ENCODE peak calls at places on chromosomes 3 and 15, in ten cellular contexts. One of them, this sample, is unnamed.

GRCh38 chr3:124207873-124208473 is 216.0 kb upstream of the ROPN1 start:
- DNase-seq in lung microvascular endothelial cell: no peak
- DNase-seq in fibroblast of pulmonary artery: no peak
- DNase-seq in NCI-H460: no peak
- DNase-seq in GM20000: peak; percentile 57
- DNase-seq in NCI-H774: no peak
- DNase-seq in kidney: no peak
- DNase-seq in fibroblast of lung: no peak
- DNase-seq in left cardiac atrium: no peak
- DNase-seq in A673: no peak
- DNase-seq in this sample: no peak

GRCh38 chr15:101689901-101690300 is 34.4 kb downstream of the TARS3 start:
- DNase-seq in lung microvascular endothelial cell: peak; percentile 33
- DNase-seq in fibroblast of pulmonary artery: peak; percentile 39
- DNase-seq in NCI-H460: no peak
- DNase-seq in GM20000: no peak
- DNase-seq in NCI-H774: no peak
- DNase-seq in kidney: no peak
- DNase-seq in fibroblast of lung: peak; percentile 28
- DNase-seq in left cardiac atrium: no peak
- DNase-seq in A673: no peak
- DNase-seq in this sample: no peak

GRCh38 chr3:190892328-190893011 is 30.0 kb upstream of the GMNC start:
- DNase-seq in lung microvascular endothelial cell: no peak
- DNase-seq in fibroblast of pulmonary artery: no peak
- DNase-seq in NCI-H460: no peak
- DNase-seq in GM20000: no peak
- DNase-seq in NCI-H774: no peak
- DNase-seq in kidney: no peak
- DNase-seq in fibroblast of lung: peak; percentile 1
- DNase-seq in left cardiac atrium: no peak
- DNase-seq in A673: peak; percentile 87
- DNase-seq in this sample: peak; percentile 75

GRCh38 chr3:31785734-31786133 is 195.3 kb downstream of the OSBPL10 start:
- DNase-seq in lung microvascular endothelial cell: no peak
- DNase-seq in fibroblast of pulmonary artery: no peak
- DNase-seq in NCI-H460: no peak
- DNase-seq in GM20000: no peak
- DNase-seq in NCI-H774: no peak
- DNase-seq in kidney: no peak
- DNase-seq in fibroblast of lung: no peak
- DNase-seq in left cardiac atrium: no peak
- DNase-seq in A673: no peak
- DNase-seq in this sample: no peak

GRCh38 chr15:39084683-39085530 is 496.0 kb upstream of the THBS1 start:
- DNase-seq in lung microvascular endothelial cell: no peak
- DNase-seq in fibroblast of pulmonary artery: peak; percentile 96
- DNase-seq in NCI-H460: no peak
- DNase-seq in GM20000: no peak
- DNase-seq in NCI-H774: no peak
- DNase-seq in kidney: no peak
- DNase-seq in fibroblast of lung: peak; percentile 91
- DNase-seq in left cardiac atrium: peak; percentile 51
- DNase-seq in A673: no peak
- DNase-seq in this sample: no peak

GRCh38 chr3:51539291-51539891 is 872 bp downstream of the RAD54L2 start:
- DNase-seq in lung microvascular endothelial cell: peak; percentile 66
- DNase-seq in fibroblast of pulmonary artery: peak; percentile 55
- DNase-seq in NCI-H460: no peak
- DNase-seq in GM20000: peak; percentile 43
- DNase-seq in NCI-H774: no peak
- DNase-seq in kidney: no peak
- DNase-seq in fibroblast of lung: peak; percentile 31
- DNase-seq in left cardiac atrium: no peak
- DNase-seq in A673: peak; percentile 13
- DNase-seq in this sample: peak; percentile 32

GRCh38 chr3:170724599-170724998 is 138.7 kb upstream of the SLC7A14 start:
- DNase-seq in lung microvascular endothelial cell: peak; percentile 16
- DNase-seq in fibroblast of pulmonary artery: peak; percentile 49
- DNase-seq in NCI-H460: no peak
- DNase-seq in GM20000: no peak
- DNase-seq in NCI-H774: no peak
- DNase-seq in kidney: no peak
- DNase-seq in fibroblast of lung: peak; percentile 80
- DNase-seq in left cardiac atrium: peak; percentile 34
- DNase-seq in A673: no peak
- DNase-seq in this sample: peak; percentile 41

GRCh38 chr3:154304116-154304786 is 20.0 kb downstream of the DHX36 start:
- DNase-seq in lung microvascular endothelial cell: peak; percentile 2
- DNase-seq in fibroblast of pulmonary artery: peak; percentile 18
- DNase-seq in NCI-H460: no peak
- DNase-seq in GM20000: no peak
- DNase-seq in NCI-H774: no peak
- DNase-seq in kidney: no peak
- DNase-seq in fibroblast of lung: no peak
- DNase-seq in left cardiac atrium: no peak
- DNase-seq in A673: no peak
- DNase-seq in this sample: no peak

GRCh38 chr3:134449277-134449676 is 36.5 kb downstream of the ANAPC13 start:
- DNase-seq in lung microvascular endothelial cell: peak; percentile 56
- DNase-seq in fibroblast of pulmonary artery: peak; percentile 68
- DNase-seq in NCI-H460: no peak
- DNase-seq in GM20000: no peak
- DNase-seq in NCI-H774: peak; percentile 19
- DNase-seq in kidney: no peak
- DNase-seq in fibroblast of lung: peak; percentile 56
- DNase-seq in left cardiac atrium: no peak
- DNase-seq in A673: peak; percentile 58
- DNase-seq in this sample: peak; percentile 42

GRCh38 chr15:33234019-33234418 is 39.5 kb upstream of the FMN1 start:
- DNase-seq in lung microvascular endothelial cell: peak; percentile 48
- DNase-seq in fibroblast of pulmonary artery: peak; percentile 54
- DNase-seq in NCI-H460: peak; percentile 45
- DNase-seq in GM20000: no peak
- DNase-seq in NCI-H774: peak; percentile 25
- DNase-seq in kidney: no peak
- DNase-seq in fibroblast of lung: peak; percentile 63
- DNase-seq in left cardiac atrium: no peak
- DNase-seq in A673: peak; percentile 34
- DNase-seq in this sample: peak; percentile 76

GRCh38 chr3:13077431-13078157 is 4.4 kb upstream of the IQSEC1 start:
- DNase-seq in lung microvascular endothelial cell: no peak
- DNase-seq in fibroblast of pulmonary artery: no peak
- DNase-seq in NCI-H460: no peak
- DNase-seq in GM20000: no peak
- DNase-seq in NCI-H774: peak; percentile 51
- DNase-seq in kidney: no peak
- DNase-seq in fibroblast of lung: no peak
- DNase-seq in left cardiac atrium: peak; percentile 63
- DNase-seq in A673: no peak
- DNase-seq in this sample: peak; percentile 86

GRCh38 chr3:3625461-3626271 is 173.6 kb upstream of the LRRN1 start:
- DNase-seq in lung microvascular endothelial cell: no peak
- DNase-seq in fibroblast of pulmonary artery: no peak
- DNase-seq in NCI-H460: no peak
- DNase-seq in GM20000: no peak
- DNase-seq in NCI-H774: no peak
- DNase-seq in kidney: no peak
- DNase-seq in fibroblast of lung: no peak
- DNase-seq in left cardiac atrium: no peak
- DNase-seq in A673: no peak
- DNase-seq in this sample: no peak

GRCh38 chr3:189978753-189979152 is 141.9 kb downstream of the P3H2 start:
- DNase-seq in lung microvascular endothelial cell: no peak
- DNase-seq in fibroblast of pulmonary artery: no peak
- DNase-seq in NCI-H460: no peak
- DNase-seq in GM20000: no peak
- DNase-seq in NCI-H774: no peak
- DNase-seq in kidney: no peak
- DNase-seq in fibroblast of lung: no peak
- DNase-seq in left cardiac atrium: no peak
- DNase-seq in A673: no peak
- DNase-seq in this sample: no peak

GRCh38 chr3:53199834-53200233 is 38.8 kb downstream of the PRKCD start:
- DNase-seq in lung microvascular endothelial cell: no peak
- DNase-seq in fibroblast of pulmonary artery: no peak
- DNase-seq in NCI-H460: no peak
- DNase-seq in GM20000: no peak
- DNase-seq in NCI-H774: no peak
- DNase-seq in kidney: no peak
- DNase-seq in fibroblast of lung: no peak
- DNase-seq in left cardiac atrium: no peak
- DNase-seq in A673: no peak
- DNase-seq in this sample: peak; percentile 12

GRCh38 chr15:90681480-90681879 is 35.7 kb upstream of the BLM start:
- DNase-seq in lung microvascular endothelial cell: peak; percentile 84
- DNase-seq in fibroblast of pulmonary artery: peak; percentile 85
- DNase-seq in NCI-H460: no peak
- DNase-seq in GM20000: no peak
- DNase-seq in NCI-H774: no peak
- DNase-seq in kidney: no peak
- DNase-seq in fibroblast of lung: peak; percentile 89
- DNase-seq in left cardiac atrium: no peak
- DNase-seq in A673: no peak
- DNase-seq in this sample: no peak

GRCh38 chr3:23320586-23321570 is 117.8 kb downstream of the UBE2E2 start:
- DNase-seq in lung microvascular endothelial cell: no peak
- DNase-seq in fibroblast of pulmonary artery: no peak
- DNase-seq in NCI-H460: no peak
- DNase-seq in GM20000: no peak
- DNase-seq in NCI-H774: no peak
- DNase-seq in kidney: no peak
- DNase-seq in fibroblast of lung: no peak
- DNase-seq in left cardiac atrium: no peak
- DNase-seq in A673: no peak
- DNase-seq in this sample: no peak

GRCh38 chr3:57791245-57791644 is 35.1 kb downstream of the SLMAP start:
- DNase-seq in lung microvascular endothelial cell: no peak
- DNase-seq in fibroblast of pulmonary artery: peak; percentile 57
- DNase-seq in NCI-H460: peak; percentile 33
- DNase-seq in GM20000: no peak
- DNase-seq in NCI-H774: no peak
- DNase-seq in kidney: no peak
- DNase-seq in fibroblast of lung: peak; percentile 17
- DNase-seq in left cardiac atrium: no peak
- DNase-seq in A673: no peak
- DNase-seq in this sample: no peak

GRCh38 chr3:127487196-127487595 is 103.3 kb downstream of the TPRA1 start:
- DNase-seq in lung microvascular endothelial cell: no peak
- DNase-seq in fibroblast of pulmonary artery: no peak
- DNase-seq in NCI-H460: no peak
- DNase-seq in GM20000: no peak
- DNase-seq in NCI-H774: no peak
- DNase-seq in kidney: no peak
- DNase-seq in fibroblast of lung: no peak
- DNase-seq in left cardiac atrium: no peak
- DNase-seq in A673: no peak
- DNase-seq in this sample: no peak

GRCh38 chr3:53803816-53804545 is 42.2 kb downstream of the CHDH start:
- DNase-seq in lung microvascular endothelial cell: no peak
- DNase-seq in fibroblast of pulmonary artery: no peak
- DNase-seq in NCI-H460: no peak
- DNase-seq in GM20000: no peak
- DNase-seq in NCI-H774: no peak
- DNase-seq in kidney: no peak
- DNase-seq in fibroblast of lung: no peak
- DNase-seq in left cardiac atrium: no peak
- DNase-seq in A673: no peak
- DNase-seq in this sample: no peak

GRCh38 chr15:28992340-28992864 is 106.6 kb downstream of the APBA2 start:
- DNase-seq in lung microvascular endothelial cell: no peak
- DNase-seq in fibroblast of pulmonary artery: no peak
- DNase-seq in NCI-H460: no peak
- DNase-seq in GM20000: no peak
- DNase-seq in NCI-H774: no peak
- DNase-seq in kidney: no peak
- DNase-seq in fibroblast of lung: no peak
- DNase-seq in left cardiac atrium: no peak
- DNase-seq in A673: no peak
- DNase-seq in this sample: no peak

GRCh38 chr3:32238816-32239637 is 547 bp downstream of the CMTM8 start:
- DNase-seq in lung microvascular endothelial cell: peak; percentile 48
- DNase-seq in fibroblast of pulmonary artery: peak; percentile 33
- DNase-seq in NCI-H460: no peak
- DNase-seq in GM20000: peak; percentile 38
- DNase-seq in NCI-H774: no peak
- DNase-seq in kidney: peak; percentile 76
- DNase-seq in fibroblast of lung: peak; percentile 36
- DNase-seq in left cardiac atrium: peak; percentile 49
- DNase-seq in A673: peak; percentile 45
- DNase-seq in this sample: peak; percentile 73

GRCh38 chr15:96312641-96313335 is 17.7 kb upstream of the NR2F2 start:
- DNase-seq in lung microvascular endothelial cell: no peak
- DNase-seq in fibroblast of pulmonary artery: peak; percentile 25
- DNase-seq in NCI-H460: no peak
- DNase-seq in GM20000: no peak
- DNase-seq in NCI-H774: no peak
- DNase-seq in kidney: no peak
- DNase-seq in fibroblast of lung: no peak
- DNase-seq in left cardiac atrium: no peak
- DNase-seq in A673: no peak
- DNase-seq in this sample: no peak

GRCh38 chr15:80157215-80157614 is 4.4 kb downstream of the FAH start:
- DNase-seq in lung microvascular endothelial cell: no peak
- DNase-seq in fibroblast of pulmonary artery: no peak
- DNase-seq in NCI-H460: no peak
- DNase-seq in GM20000: no peak
- DNase-seq in NCI-H774: no peak
- DNase-seq in kidney: no peak
- DNase-seq in fibroblast of lung: no peak
- DNase-seq in left cardiac atrium: no peak
- DNase-seq in A673: no peak
- DNase-seq in this sample: no peak

This sample was measured in NCI-H69.